ENCODE peak calls at places on chromosome 17, in nine cellular contexts. One of them, this sample, is unnamed.

GRCh38 chr17:57481901-57482300 is 225.6 kb downstream of the MSI2 start:
- DNase-seq in Peyer's patch: no peak
- DNase-seq in HFF-Myc: peak
- DNase-seq in neural progenitor cell: no peak
- DNase-seq in lower lobe of right lung: no peak
- DNase-seq in fibroblast of pulmonary artery: peak
- DNase-seq in heart right ventricle: no peak
- DNase-seq in AG04450: peak
- DNase-seq in stomach: no peak
- DNase-seq in this sample: peak

GRCh38 chr17:28871056-28871579 is 16.3 kb downstream of the ERAL1 start:
- DNase-seq in Peyer's patch: peak
- DNase-seq in HFF-Myc: no peak
- DNase-seq in neural progenitor cell: no peak
- DNase-seq in lower lobe of right lung: no peak
- DNase-seq in fibroblast of pulmonary artery: no peak
- DNase-seq in heart right ventricle: no peak
- DNase-seq in AG04450: no peak
- DNase-seq in stomach: no peak
- DNase-seq in this sample: peak

GRCh38 chr17:65183736-65184135 is 46.6 kb downstream of the RGS9 start:
- DNase-seq in Peyer's patch: no peak
- DNase-seq in HFF-Myc: no peak
- DNase-seq in neural progenitor cell: peak
- DNase-seq in lower lobe of right lung: no peak
- DNase-seq in fibroblast of pulmonary artery: peak
- DNase-seq in heart right ventricle: no peak
- DNase-seq in AG04450: no peak
- DNase-seq in stomach: no peak
- DNase-seq in this sample: no peak

GRCh38 chr17:65181237-65182061 is 44.3 kb downstream of the RGS9 start:
- DNase-seq in Peyer's patch: no peak
- DNase-seq in HFF-Myc: no peak
- DNase-seq in neural progenitor cell: no peak
- DNase-seq in lower lobe of right lung: no peak
- DNase-seq in fibroblast of pulmonary artery: no peak
- DNase-seq in heart right ventricle: no peak
- DNase-seq in AG04450: no peak
- DNase-seq in stomach: no peak
- DNase-seq in this sample: peak

GRCh38 chr17:57357392-57357784 is 101.1 kb downstream of the MSI2 start:
- DNase-seq in Peyer's patch: no peak
- DNase-seq in HFF-Myc: no peak
- DNase-seq in neural progenitor cell: no peak
- DNase-seq in lower lobe of right lung: peak
- DNase-seq in fibroblast of pulmonary artery: no peak
- DNase-seq in heart right ventricle: peak
- DNase-seq in AG04450: no peak
- DNase-seq in stomach: peak
- DNase-seq in this sample: no peak

GRCh38 chr17:76667356-76667755 is 23.8 kb upstream of the ST6GALNAC1 start:
- DNase-seq in Peyer's patch: peak
- DNase-seq in HFF-Myc: no peak
- DNase-seq in neural progenitor cell: no peak
- DNase-seq in lower lobe of right lung: no peak
- DNase-seq in fibroblast of pulmonary artery: no peak
- DNase-seq in heart right ventricle: no peak
- DNase-seq in AG04450: no peak
- DNase-seq in stomach: no peak
- DNase-seq in this sample: no peak

GRCh38 chr17:58764373-58764772 is 8.7 kb downstream of the PPM1E start:
- DNase-seq in Peyer's patch: no peak
- DNase-seq in HFF-Myc: no peak
- DNase-seq in neural progenitor cell: no peak
- DNase-seq in lower lobe of right lung: no peak
- DNase-seq in fibroblast of pulmonary artery: no peak
- DNase-seq in heart right ventricle: no peak
- DNase-seq in AG04450: no peak
- DNase-seq in stomach: no peak
- DNase-seq in this sample: no peak

GRCh38 chr17:21029032-21029431 is 13.8 kb downstream of the USP22 start:
- DNase-seq in Peyer's patch: peak
- DNase-seq in HFF-Myc: no peak
- DNase-seq in neural progenitor cell: no peak
- DNase-seq in lower lobe of right lung: no peak
- DNase-seq in fibroblast of pulmonary artery: peak
- DNase-seq in heart right ventricle: no peak
- DNase-seq in AG04450: no peak
- DNase-seq in stomach: no peak
- DNase-seq in this sample: peak

GRCh38 chr17:39198186-39198566 is 707 bp upstream of the CACNB1 start:
- DNase-seq in Peyer's patch: no peak
- DNase-seq in HFF-Myc: no peak
- DNase-seq in neural progenitor cell: peak
- DNase-seq in lower lobe of right lung: no peak
- DNase-seq in fibroblast of pulmonary artery: no peak
- DNase-seq in heart right ventricle: peak
- DNase-seq in AG04450: no peak
- DNase-seq in stomach: no peak
- DNase-seq in this sample: no peak

GRCh38 chr17:39196820-39197331 is 593 bp downstream of the CACNB1 start:
- DNase-seq in Peyer's patch: peak
- DNase-seq in HFF-Myc: no peak
- DNase-seq in neural progenitor cell: peak
- DNase-seq in lower lobe of right lung: peak
- DNase-seq in fibroblast of pulmonary artery: no peak
- DNase-seq in heart right ventricle: peak
- DNase-seq in AG04450: no peak
- DNase-seq in stomach: no peak
- DNase-seq in this sample: no peak

GRCh38 chr17:39195568-39196160 is 1.8 kb downstream of the CACNB1 start:
- DNase-seq in Peyer's patch: peak
- DNase-seq in HFF-Myc: no peak
- DNase-seq in neural progenitor cell: no peak
- DNase-seq in lower lobe of right lung: peak
- DNase-seq in fibroblast of pulmonary artery: no peak
- DNase-seq in heart right ventricle: no peak
- DNase-seq in AG04450: no peak
- DNase-seq in stomach: no peak
- DNase-seq in this sample: no peak

GRCh38 chr17:39196191-39196819 is 1.2 kb downstream of the CACNB1 start:
- DNase-seq in Peyer's patch: no peak
- DNase-seq in HFF-Myc: no peak
- DNase-seq in neural progenitor cell: no peak
- DNase-seq in lower lobe of right lung: no peak
- DNase-seq in fibroblast of pulmonary artery: no peak
- DNase-seq in heart right ventricle: no peak
- DNase-seq in AG04450: no peak
- DNase-seq in stomach: no peak
- DNase-seq in this sample: no peak

GRCh38 chr17:39197380-39198185 is at the start of gene CACNB1:
- DNase-seq in Peyer's patch: peak
- DNase-seq in HFF-Myc: no peak
- DNase-seq in neural progenitor cell: peak
- DNase-seq in lower lobe of right lung: peak
- DNase-seq in fibroblast of pulmonary artery: peak
- DNase-seq in heart right ventricle: peak
- DNase-seq in AG04450: peak
- DNase-seq in stomach: peak
- DNase-seq in this sample: peak
- H3K4me3 ChIP-seq in Peyer's patch: peak
- H3K4me3 ChIP-seq in HFF-Myc: peak
- H3K4me3 ChIP-seq in neural progenitor cell: peak
- H3K4me3 ChIP-seq in lower lobe of right lung: peak
- H3K4me3 ChIP-seq in fibroblast of pulmonary artery: peak
- H3K4me3 ChIP-seq in heart right ventricle: peak
- H3K4me3 ChIP-seq in AG04450: peak
- H3K4me3 ChIP-seq in stomach: peak
- H3K4me3 ChIP-seq in this sample: peak

GRCh38 chr17:74758846-74759163 is 10.4 kb downstream of the NHERF1 start:
- DNase-seq in Peyer's patch: peak
- DNase-seq in HFF-Myc: no peak
- DNase-seq in neural progenitor cell: no peak
- DNase-seq in lower lobe of right lung: no peak
- DNase-seq in fibroblast of pulmonary artery: no peak
- DNase-seq in heart right ventricle: no peak
- DNase-seq in AG04450: no peak
- DNase-seq in stomach: no peak
- DNase-seq in this sample: no peak

GRCh38 chr17:74759941-74760340 is 11.5 kb downstream of the NHERF1 start:
- DNase-seq in Peyer's patch: no peak
- DNase-seq in HFF-Myc: no peak
- DNase-seq in neural progenitor cell: peak
- DNase-seq in lower lobe of right lung: peak
- DNase-seq in fibroblast of pulmonary artery: no peak
- DNase-seq in heart right ventricle: no peak
- DNase-seq in AG04450: no peak
- DNase-seq in stomach: peak
- DNase-seq in this sample: no peak

GRCh38 chr17:74757931-74758845 is 9.8 kb downstream of the NHERF1 start:
- DNase-seq in Peyer's patch: no peak
- DNase-seq in HFF-Myc: no peak
- DNase-seq in neural progenitor cell: no peak
- DNase-seq in lower lobe of right lung: no peak
- DNase-seq in fibroblast of pulmonary artery: peak
- DNase-seq in heart right ventricle: no peak
- DNase-seq in AG04450: no peak
- DNase-seq in stomach: peak
- DNase-seq in this sample: no peak

GRCh38 chr17:74760404-74761105 is 12.1 kb downstream of the NHERF1 start:
- DNase-seq in Peyer's patch: no peak
- DNase-seq in HFF-Myc: no peak
- DNase-seq in neural progenitor cell: peak
- DNase-seq in lower lobe of right lung: no peak
- DNase-seq in fibroblast of pulmonary artery: no peak
- DNase-seq in heart right ventricle: no peak
- DNase-seq in AG04450: no peak
- DNase-seq in stomach: no peak
- DNase-seq in this sample: no peak

GRCh38 chr17:74759243-74759801 is 10.9 kb downstream of the NHERF1 start:
- DNase-seq in Peyer's patch: peak
- DNase-seq in HFF-Myc: no peak
- DNase-seq in neural progenitor cell: no peak
- DNase-seq in lower lobe of right lung: no peak
- DNase-seq in fibroblast of pulmonary artery: no peak
- DNase-seq in heart right ventricle: no peak
- DNase-seq in AG04450: no peak
- DNase-seq in stomach: no peak
- DNase-seq in this sample: no peak
- H3K4me3 ChIP-seq in Peyer's patch: no peak
- H3K4me3 ChIP-seq in HFF-Myc: no peak
- H3K4me3 ChIP-seq in neural progenitor cell: no peak
- H3K4me3 ChIP-seq in lower lobe of right lung: peak
- H3K4me3 ChIP-seq in fibroblast of pulmonary artery: no peak
- H3K4me3 ChIP-seq in heart right ventricle: no peak
- H3K4me3 ChIP-seq in AG04450: no peak
- H3K4me3 ChIP-seq in stomach: peak
- H3K4me3 ChIP-seq in this sample: no peak

GRCh38 chr17:74776990-74777389 is 845 bp upstream of the NAT9 start:
- DNase-seq in Peyer's patch: no peak
- DNase-seq in HFF-Myc: no peak
- DNase-seq in neural progenitor cell: no peak
- DNase-seq in lower lobe of right lung: no peak
- DNase-seq in fibroblast of pulmonary artery: no peak
- DNase-seq in heart right ventricle: no peak
- DNase-seq in AG04450: no peak
- DNase-seq in stomach: no peak
- DNase-seq in this sample: no peak

GRCh38 chr17:74777884-74778490 is 1.8 kb upstream of the NAT9 start:
- DNase-seq in Peyer's patch: no peak
- DNase-seq in HFF-Myc: no peak
- DNase-seq in neural progenitor cell: no peak
- DNase-seq in lower lobe of right lung: no peak
- DNase-seq in fibroblast of pulmonary artery: no peak
- DNase-seq in heart right ventricle: no peak
- DNase-seq in AG04450: no peak
- DNase-seq in stomach: no peak
- DNase-seq in this sample: no peak

GRCh38 chr17:74780443-74781238 is 4.5 kb upstream of the NAT9 start:
- DNase-seq in Peyer's patch: peak
- DNase-seq in HFF-Myc: no peak
- DNase-seq in neural progenitor cell: peak
- DNase-seq in lower lobe of right lung: no peak
- DNase-seq in fibroblast of pulmonary artery: no peak
- DNase-seq in heart right ventricle: no peak
- DNase-seq in AG04450: no peak
- DNase-seq in stomach: no peak
- DNase-seq in this sample: no peak

GRCh38 chr17:74779948-74780400 is 3.8 kb upstream of the NAT9 start:
- DNase-seq in Peyer's patch: peak
- DNase-seq in HFF-Myc: no peak
- DNase-seq in neural progenitor cell: no peak
- DNase-seq in lower lobe of right lung: peak
- DNase-seq in fibroblast of pulmonary artery: no peak
- DNase-seq in heart right ventricle: peak
- DNase-seq in AG04450: no peak
- DNase-seq in stomach: peak
- DNase-seq in this sample: no peak

GRCh38 chr17:74778960-74779359 is 2.8 kb upstream of the NAT9 start:
- DNase-seq in Peyer's patch: no peak
- DNase-seq in HFF-Myc: no peak
- DNase-seq in neural progenitor cell: no peak
- DNase-seq in lower lobe of right lung: no peak
- DNase-seq in fibroblast of pulmonary artery: peak
- DNase-seq in heart right ventricle: no peak
- DNase-seq in AG04450: no peak
- DNase-seq in stomach: no peak
- DNase-seq in this sample: peak
- H3K4me3 ChIP-seq in Peyer's patch: no peak
- H3K4me3 ChIP-seq in HFF-Myc: no peak
- H3K4me3 ChIP-seq in neural progenitor cell: no peak
- H3K4me3 ChIP-seq in lower lobe of right lung: no peak
- H3K4me3 ChIP-seq in fibroblast of pulmonary artery: no peak
- H3K4me3 ChIP-seq in heart right ventricle: no peak
- H3K4me3 ChIP-seq in AG04450: no peak
- H3K4me3 ChIP-seq in stomach: no peak
- H3K4me3 ChIP-seq in this sample: no peak

DNA sequence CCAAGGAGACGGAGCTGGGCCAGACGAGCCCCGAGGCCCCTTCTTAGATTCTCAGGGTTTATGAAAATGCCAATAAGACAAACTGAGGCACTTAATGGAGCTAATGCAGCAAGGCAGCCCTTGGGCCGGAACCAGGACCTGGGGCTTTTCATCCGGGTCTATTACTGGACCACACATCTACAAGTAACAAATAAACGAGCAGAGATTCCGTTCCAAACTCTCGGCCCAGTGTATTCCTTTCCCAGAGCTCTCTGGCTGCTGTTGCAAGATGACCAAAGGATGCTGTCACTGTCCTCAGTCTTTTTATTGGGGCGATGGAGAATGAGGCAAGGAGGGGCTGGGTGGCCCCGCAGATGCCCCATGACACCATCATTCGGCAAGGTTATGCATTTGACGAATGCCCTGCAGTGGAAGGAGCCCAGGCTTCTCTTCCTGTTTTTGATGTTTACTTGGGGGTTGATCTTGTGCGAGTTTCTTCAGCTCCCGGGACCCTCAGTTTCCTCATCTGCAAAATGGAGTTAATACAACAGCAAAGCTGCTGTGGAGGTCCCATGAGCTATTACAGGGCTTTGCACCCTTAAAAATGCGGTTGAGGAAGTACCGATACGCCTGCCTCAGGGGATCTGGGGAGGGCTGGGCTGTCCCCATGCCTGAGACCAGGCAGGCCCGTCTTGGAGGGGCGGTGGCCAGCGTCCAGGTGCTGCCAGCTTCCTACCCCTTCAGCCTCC is 1.1 kb upstream of the NTN1 start:
- DNase-seq in Peyer's patch: no peak
- DNase-seq in HFF-Myc: no peak
- DNase-seq in neural progenitor cell: no peak
- DNase-seq in lower lobe of right lung: no peak
- DNase-seq in fibroblast of pulmonary artery: no peak
- DNase-seq in heart right ventricle: no peak
- DNase-seq in AG04450: no peak
- DNase-seq in stomach: no peak
- DNase-seq in this sample: no peak
- H3K4me3 ChIP-seq in Peyer's patch: peak
- H3K4me3 ChIP-seq in HFF-Myc: no peak
- H3K4me3 ChIP-seq in neural progenitor cell: peak
- H3K4me3 ChIP-seq in lower lobe of right lung: peak
- H3K4me3 ChIP-seq in fibroblast of pulmonary artery: no peak
- H3K4me3 ChIP-seq in heart right ventricle: peak
- H3K4me3 ChIP-seq in AG04450: no peak
- H3K4me3 ChIP-seq in stomach: peak
- H3K4me3 ChIP-seq in this sample: peak

This sample was measured in fibroblast of villous mesenchyme.